ENCODE peak calls at places on chromosomes 1 and 21, in eight cellular contexts. Y, M, T, R, S, G, U and D are unnamed samples.

GRCh38 chr1:198678301-198678836 is 39.5 kb downstream of the PTPRC start:
- DNase-seq in M (no peak), U (peak), Y (no peak), S (no peak), G (no peak), R (no peak), T (no peak), D (no peak)

GRCh38 chr1:174534789-174535188 is 87.0 kb downstream of the GPR52 start:
- DNase-seq in M (no peak), S (no peak), R (no peak), Y (no peak), T (no peak), G (no peak), U (no peak), D (no peak)

GRCh38 chr21:33640697-33641338 is 723 bp downstream of the CRYZL1 start:
- DNase-seq in T (peak), S (peak), G (no peak), Y (no peak), U (no peak), M (peak), R (peak), D (no peak)

GRCh38 chr1:205601209-205601608 is 30.6 kb downstream of the ELK4 start:
- DNase-seq in U (no peak), T (no peak), R (no peak), M (peak), Y (no peak), S (no peak), G (no peak), D (no peak)

GRCh38 chr1:97603218-97603617 is 317.6 kb downstream of the DPYD start:
- DNase-seq in U (no peak), G (no peak), T (no peak), S (no peak), R (no peak), M (no peak), Y (no peak), D (no peak)

GRCh38 chr1:209103135-209103534 is 480.4 kb upstream of the CAMK1G start:
- DNase-seq in S (no peak), Y (no peak), M (no peak), G (no peak), U (no peak), T (no peak), R (no peak), D (no peak)

GRCh38 chr1:159089184-159089791 is 12.7 kb upstream of the AIM2 start:
- DNase-seq in Y (no peak), S (peak), M (peak), T (no peak), U (no peak), R (peak), G (no peak), D (no peak)

GRCh38 chr1:44031900-44032817 is 897 bp upstream of the SLC6A9 start:
- DNase-seq in M (no peak), U (no peak), G (no peak), S (no peak), T (no peak), Y (no peak), R (no peak), D (no peak)

GRCh38 chr1:199956005-199956404 is 71.5 kb upstream of the NR5A2 start:
- DNase-seq in T (no peak), Y (no peak), R (no peak), M (no peak), U (no peak), G (no peak), S (no peak), D (no peak)

GRCh38 chr1:912740-913301 is 10.9 kb upstream of the SAMD11 start:
- DNase-seq in Y (no peak), U (no peak), R (peak), S (peak), M (peak), T (peak), G (no peak), D (no peak)

GRCh38 chr1:25952851-25953401 is 44.9 kb downstream of the PAFAH2 start:
- DNase-seq in Y (no peak), T (peak), G (no peak), M (no peak), U (no peak), R (no peak), S (no peak), D (no peak)

GRCh38 chr1:98256700-98257099 is 335.9 kb upstream of the DPYD start:
- DNase-seq in M (no peak), Y (no peak), T (no peak), R (no peak), S (no peak), G (no peak), U (no peak), D (no peak)

GRCh38 chr1:231039161-231040018 is 664 bp downstream of the FAM89A start:
- DNase-seq in M (peak), U (peak), S (peak), G (peak), T (peak), Y (peak), R (peak), D (peak)

GRCh38 chr1:41681331-41682136 is 197.1 kb upstream of the EDN2 start:
- DNase-seq in T (no peak), R (no peak), M (no peak), Y (no peak), S (peak), G (no peak), U (no peak), D (no peak)

GRCh38 chr1:165900576-165901380 is 73.4 kb downstream of the UCK2 start:
- DNase-seq in Y (no peak), S (no peak), G (no peak), M (no peak), T (peak), U (no peak), R (no peak), D (no peak)

GRCh38 chr1:16716691-16717173 is 23.6 kb upstream of the RNU1-4 start:
- DNase-seq in U (no peak), G (no peak), S (peak), T (no peak), R (no peak), M (no peak), Y (peak), D (no peak)

GRCh38 chr21:44914176-44914874 is 6.4 kb downstream of the ITGB2 start:
- DNase-seq in U (peak), R (peak), S (no peak), M (no peak), G (no peak), T (no peak), Y (peak), D (no peak)